ENCODE peak calls at places on chromosomes 2 and 18, in seven cellular contexts. F is GM03348; X is adrenal gland; R is stimulated activated CD4-positive, alpha-beta T cell treated with anti-CD3 and anti-CD28 coated beads, Interleukin-1b, Interleukin-23, amount 100 ng/mL, for 1 hour; K is stimulated activated CD8-positive, alpha-beta memory T cell treated with anti-CD3 and anti-CD28 coated beads, Interleukin-15, amount 100 ng/mL, for 24 hours; Y is HS-5; O is endothelial cell. M is an unnamed sample.
A peak's percentile ranks its signal among the peaks of the same experiment; 100 is the strongest.

GRCh38 chr2:227511239-227511930 is 39.4 kb downstream of the AGFG1 start:
- DNase-seq in F (no peak), X (no peak), R (no peak), K (no peak), Y (no peak), O (no peak), M (no peak)

GRCh38 chr18:79947881-79948610 is 3.4 kb downstream of the SLC66A2 start:
- DNase-seq in F (no peak), X (peak; percentile 15), R (no peak), K (no peak), Y (no peak), O (no peak), M (no peak)

GRCh38 chr2:46486441-46486840 is 7.1 kb downstream of the TMEM247 start:
- DNase-seq in F (no peak), X (no peak), R (no peak), K (no peak), Y (no peak), O (no peak), M (no peak)

GRCh38 chr2:121828281-121828731 is 72.9 kb downstream of the TSN start:
- DNase-seq in F (no peak), X (no peak), R (no peak), K (no peak), Y (no peak), O (no peak), M (no peak)

GRCh38 chr2:39667881-39668276 is 2.2 kb downstream of the TMEM178A start:
- DNase-seq in F (no peak), X (no peak), R (no peak), K (no peak), Y (no peak), O (no peak), M (no peak)

GRCh38 chr2:217810275-217810674 is 192.5 kb downstream of the TNS1 start:
- DNase-seq in F (no peak), X (no peak), R (no peak), K (no peak), Y (no peak), O (no peak), M (no peak)

GRCh38 chr18:6414723-6415362 is at the start of gene L3MBTL4:
- DNase-seq in F (peak; percentile 23), X (peak; percentile 62), R (no peak), K (no peak), Y (no peak), O (peak; percentile 14), M (peak; percentile 59)

GRCh38 chr18:57023483-57023882 is 123.4 kb upstream of the BOD1L2 start:
- DNase-seq in F (no peak), X (no peak), R (no peak), K (no peak), Y (no peak), O (no peak), M (no peak)

GRCh38 chr2:197113221-197113831 is 186.8 kb upstream of the PGAP1 start:
- DNase-seq in F (peak; percentile 52), X (no peak), R (no peak), K (no peak), Y (no peak), O (no peak), M (no peak)

GRCh38 chr2:98346259-98347236 is at the start of gene CNGA3:
- DNase-seq in F (peak; percentile 68), X (peak; percentile 35), R (no peak), K (no peak), Y (no peak), O (peak; percentile 74), M (no peak)

GRCh38 chr2:36951574-36951973 is 14.8 kb downstream of the STRN start:
- DNase-seq in F (no peak), X (no peak), R (no peak), K (no peak), Y (no peak), O (no peak), M (no peak)

GRCh38 chr2:109728809-109729208 is 65.3 kb upstream of the RGPD5 start:
- DNase-seq in F (peak; percentile 62), X (peak; percentile 17), R (no peak), K (no peak), Y (no peak), O (no peak), M (peak; percentile 4)

GRCh38 chr2:218264773-218265601 is 4.2 kb downstream of the GPBAR1 start:
- DNase-seq in F (no peak), X (no peak), R (no peak), K (no peak), Y (no peak), O (no peak), M (no peak)

GRCh38 chr2:42047488-42048317 is at the start of gene PKDCC:
- DNase-seq in F (peak; percentile 98), X (peak; percentile 81), R (no peak), K (no peak), Y (no peak), O (peak; percentile 83), M (peak; percentile 56)

GRCh38 chr2:121699421-121700328 is 37.0 kb downstream of the NIFK start:
- DNase-seq in F (peak; percentile 90), X (peak; percentile 79), R (peak; percentile 39), K (peak; percentile 42), Y (peak; percentile 76), O (no peak), M (peak; percentile 9)

GRCh38 chr2:203905661-203906060 is 30.9 kb upstream of the ICOS start:
- DNase-seq in F (no peak), X (no peak), R (no peak), K (no peak), Y (no peak), O (no peak), M (no peak)

GRCh38 chr2:106129592-106129991 is 64.5 kb downstream of the UXS1 start:
- DNase-seq in F (no peak), X (no peak), R (no peak), K (no peak), Y (no peak), O (no peak), M (no peak)

M was measured in prostate gland.